ENCODE peak calls at places on chromosomes 1 and 21, in six cellular contexts. W, M, S, I, C and V are unnamed samples.

GRCh38 chr1:42506576-42506975 is 43.5 kb downstream of the CCDC30 start:
- DNase-seq in I (no peak), W (no peak), M (no peak), S (no peak), C (no peak), V (no peak)

GRCh38 chr21:31191553-31191952 is 152.5 kb downstream of the TIAM1 start:
- DNase-seq in I (no peak), C (no peak), M (no peak), W (no peak), S (no peak), V (no peak)

GRCh38 chr1:5915587-5916571 is 76.3 kb downstream of the NPHP4 start:
- DNase-seq in S (peak), C (peak), I (peak), M (no peak), W (no peak), V (no peak)

GRCh38 chr1:174058639-174059038 is 36.5 kb upstream of the RC3H1 start:
- DNase-seq in W (no peak), I (no peak), C (no peak), M (no peak), S (no peak), V (no peak)

GRCh38 chr1:205365945-205366463 is 9.3 kb upstream of the KLHDC8A start:
- DNase-seq in W (no peak), S (no peak), I (peak), C (peak), M (no peak), V (no peak)

GRCh38 chr1:39261712-39262221 is 57.3 kb downstream of the MACF1 start:
- DNase-seq in C (no peak), S (no peak), M (no peak), I (no peak), W (no peak), V (no peak)

GRCh38 chr1:202858789-202859414 is 30.0 kb downstream of the RABIF start:
- DNase-seq in I (no peak), W (no peak), M (no peak), C (peak), S (no peak), V (no peak)

GRCh38 chr1:218365600-218365999 is 20.5 kb downstream of the TGFB2 start:
- DNase-seq in M (no peak), W (no peak), I (no peak), S (no peak), C (no peak), V (peak)

GRCh38 chr21:9839011-9839661 is 682.2 kb upstream of the TPTE start:
- DNase-seq in C (no peak), S (no peak), M (peak), I (no peak), W (no peak), V (no peak)

GRCh38 chr1:93597697-93598096 is 83.9 kb downstream of the BCAR3 start:
- DNase-seq in I (no peak), M (no peak), W (no peak), S (no peak), C (peak), V (peak)

GRCh38 chr1:86149591-86149990 is 7.0 kb downstream of the COL24A1 start:
- DNase-seq in W (no peak), I (no peak), S (no peak), C (no peak), M (no peak), V (no peak)

GRCh38 chr1:12201343-12202189 is 28.3 kb upstream of the VPS13D start:
- DNase-seq in I (no peak), M (no peak), S (no peak), W (no peak), C (no peak), V (no peak)

GRCh38 chr1:231958448-231958847 is 331.9 kb downstream of the DISC1 start:
- DNase-seq in M (no peak), W (no peak), C (no peak), I (no peak), S (no peak), V (no peak)

GRCh38 chr21:36487641-36488307 is 7.9 kb upstream of the CLDN14 start:
- DNase-seq in M (no peak), W (no peak), I (no peak), C (peak), S (no peak), V (no peak)

GRCh38 chr1:32263744-32264143 is 12.7 kb downstream of the LCK start:
- DNase-seq in W (no peak), S (no peak), I (no peak), M (no peak), C (no peak), V (no peak)

GRCh38 chr1:61182049-61182448 is 99.7 kb downstream of the NFIA start:
- DNase-seq in S (peak), W (no peak), C (no peak), I (no peak), M (no peak), V (no peak)

GRCh38 chr1:47302472-47302871 is 11.5 kb downstream of the STIL start:
- DNase-seq in S (no peak), W (no peak), C (no peak), I (no peak), M (no peak), V (no peak)

GRCh38 chr1:12047120-12047876 is 15.8 kb upstream of the TNFRSF8 start:
- DNase-seq in C (no peak), I (no peak), M (no peak), S (no peak), W (no peak), V (no peak)

GRCh38 chr1:115807723-115808122 is 33.2 kb downstream of the NHLH2 start:
- DNase-seq in S (peak), W (no peak), C (peak), I (peak), M (no peak), V (no peak)

GRCh38 chr1:40659649-40659947 is 5.9 kb downstream of the RIMS3 start:
- DNase-seq in W (no peak), C (no peak), S (no peak), M (no peak), I (no peak), V (no peak)

GRCh38 chr1:38046884-38047602 is 450 bp upstream of the POU3F1 start:
- DNase-seq in S (peak), C (peak), W (peak), M (peak), I (peak), V (peak)

GRCh38 chr1:204623365-204623893 is 62.1 kb downstream of the LRRN2 start:
- DNase-seq in S (peak), C (peak), I (peak), M (no peak), W (no peak), V (no peak)

GRCh38 chr1:107949467-107950253 is 15.3 kb downstream of the VAV3 start:
- DNase-seq in I (no peak), C (no peak), S (no peak), W (no peak), M (no peak), V (no peak)

GRCh38 chr1:230308039-230308438 is 118.1 kb downstream of the PGBD5 start:
- DNase-seq in S (peak), W (no peak), I (peak), C (peak), M (no peak), V (peak)

GRCh38 chr1:29269356-29269755 is 33.0 kb downstream of the PTPRU start:
- DNase-seq in C (no peak), M (no peak), S (no peak), W (no peak), I (no peak), V (no peak)

GRCh38 chr21:46002841-46003574 is 21.4 kb downstream of the COL6A1 start:
- DNase-seq in W (no peak), I (no peak), S (no peak), C (no peak), M (peak), V (peak)

GRCh38 chr1:43531453-43531905 is 796 bp downstream of the PTPRF start:
- DNase-seq in M (no peak), I (peak), S (peak), W (no peak), C (peak), V (no peak)

GRCh38 chr1:234373938-234374240 is 633 bp downstream of the COA6 start:
- DNase-seq in W (no peak), M (no peak), S (no peak), I (no peak), C (no peak), V (no peak)

GRCh38 chr21:44527156-44527982 is 12.6 kb downstream of the KRTAP10-1 start:
- DNase-seq in W (no peak), M (no peak), S (no peak), C (peak), I (no peak), V (no peak)

GRCh38 chr1:210132582-210132981 is 100.0 kb upstream of the SERTAD4 start:
- DNase-seq in M (no peak), I (no peak), W (no peak), S (peak), C (no peak), V (no peak)

GRCh38 chr1:67431156-67431765 is 1.1 kb upstream of the SERBP1 start:
- DNase-seq in M (no peak), W (no peak), C (no peak), I (no peak), S (no peak), V (no peak)

GRCh38 chr1:159854101-159854692 is 8.3 kb downstream of the VSIG8 start:
- DNase-seq in M (no peak), W (no peak), I (peak), S (peak), C (peak), V (peak)

GRCh38 chr1:8026976-8027747 is 1.1 kb upstream of the ERRFI1 start:
- DNase-seq in W (no peak), M (no peak), I (peak), S (peak), C (peak), V (no peak)

GRCh38 chr1:183454377-183454776 is 17.9 kb upstream of the SMG7 start:
- DNase-seq in I (no peak), M (no peak), S (no peak), W (no peak), C (no peak), V (no peak)

GRCh38 chr1:204170494-204171155 is 4.5 kb upstream of the REN start:
- DNase-seq in M (no peak), S (no peak), W (no peak), C (no peak), I (peak), V (no peak)

GRCh38 chr21:45979141-45979631 is 2.4 kb upstream of the COL6A1 start:
- DNase-seq in S (no peak), M (no peak), W (no peak), I (no peak), C (peak), V (peak)

GRCh38 chr1:20202166-20202565 is 15.8 kb upstream of the PLA2G2C start:
- DNase-seq in I (no peak), M (no peak), S (no peak), W (no peak), C (no peak), V (no peak)

GRCh38 chr1:64563958-64564565 is 94.1 kb downstream of the CACHD1 start:
- DNase-seq in S (no peak), C (no peak), M (no peak), I (no peak), W (no peak), V (no peak)

GRCh38 chr1:34500451-34500850 is 254.4 kb upstream of the GJB5 start:
- DNase-seq in M (peak), I (peak), S (no peak), C (no peak), W (no peak), V (no peak)

GRCh38 chr1:156743367-156744302 is 2.7 kb upstream of the MRPL24 start:
- DNase-seq in M (no peak), S (no peak), C (no peak), W (no peak), I (no peak), V (no peak)
- TF ChIP-seq POLR2A in M (no peak), S (no peak), C (no peak), W (no peak), I (no peak), V (no peak)

GRCh38 chr1:153928245-153928644 is 5.5 kb upstream of the GATAD2B start:
- DNase-seq in W (no peak), I (no peak), S (no peak), C (no peak), M (no peak), V (no peak)
- TF ChIP-seq POLR2A in W (no peak), I (no peak), S (no peak), C (no peak), M (no peak), V (no peak)

GRCh38 chr1:228165372-228166169 is at the start of gene IBA57:
- DNase-seq in S (peak), I (peak), C (peak), W (peak), M (peak), V (peak)
- TF ChIP-seq POLR2A in S (peak), I (peak), C (peak), W (peak), M (peak), V (no peak)

GRCh38 chr1:248881261-248881660 is 22.4 kb upstream of the ZNF692 start:
- DNase-seq in W (no peak), S (no peak), M (no peak), I (no peak), C (no peak), V (no peak)
- TF ChIP-seq POLR2A in W (no peak), S (no peak), M (no peak), I (no peak), C (no peak), V (no peak)

GRCh38 chr1:78003882-78004718 is 639 bp upstream of the DNAJB4 start:
- DNase-seq in S (peak), M (no peak), C (peak), I (peak), W (peak), V (peak)
- TF ChIP-seq POLR2A in S (peak), M (peak), C (no peak), I (no peak), W (peak), V (no peak)